ENCODE peak calls at places on chromosomes 5 and 9, in eight cellular contexts. W, Q, I, N, R, Y, Z and C are unnamed samples.

GRCh38 chr9:86349271-86349670 is 4.9 kb downstream of the TUT7 start:
- DNase-seq in I (no peak), Z (no peak), Y (no peak), Q (peak), R (no peak), W (no peak), N (no peak), C (no peak)

GRCh38 chr9:137760426-137760825 is 117.2 kb upstream of the CACNA1B start:
- DNase-seq in R (no peak), Y (peak), I (no peak), Q (peak), N (no peak), W (no peak), Z (no peak), C (no peak)

GRCh38 chr5:14326035-14326909 is 183.1 kb downstream of the TRIO start:
- DNase-seq in Z (no peak), N (no peak), I (peak), Q (no peak), W (no peak), R (no peak), Y (no peak), C (no peak)

GRCh38 chr5:135493406-135494180 is 41.4 kb upstream of the TIFAB start:
- DNase-seq in Q (peak), I (no peak), R (peak), N (peak), W (no peak), Z (peak), Y (peak), C (no peak)

GRCh38 chr5:77420940-77421339 is 71.2 kb downstream of the WDR41 start:
- DNase-seq in W (no peak), R (no peak), Z (no peak), N (no peak), Q (no peak), I (no peak), Y (no peak), C (no peak)

GRCh38 chr5:77844408-77845272 is 68.5 kb upstream of the TBCA start:
- DNase-seq in Q (no peak), N (peak), R (no peak), Z (no peak), Y (no peak), I (no peak), W (no peak), C (no peak)

GRCh38 chr9:78366827-78367226 is 69.9 kb downstream of the PSAT1 start:
- DNase-seq in Z (no peak), W (no peak), Y (no peak), R (no peak), N (no peak), I (no peak), Q (no peak), C (no peak)

GRCh38 chr9:82475584-82476328 is 487.2 kb downstream of the SPATA31D1 start:
- DNase-seq in N (no peak), W (no peak), R (no peak), Z (no peak), Q (no peak), I (no peak), Y (no peak), C (no peak)

GRCh38 chr5:20420991-20421595 is 433.1 kb upstream of the CDH18 start:
- DNase-seq in Q (no peak), W (no peak), R (no peak), Z (no peak), I (no peak), Y (no peak), N (no peak), C (no peak)

GRCh38 chr5:16536246-16536645 is 70.6 kb upstream of the ZNF622 start:
- DNase-seq in Z (no peak), Q (peak), I (no peak), R (no peak), N (no peak), Y (peak), W (no peak), C (no peak)

GRCh38 chr5:92508271-92508670 is 1072.7 kb downstream of the NR2F1-AS1 start:
- DNase-seq in N (no peak), Z (no peak), R (no peak), Y (no peak), Q (no peak), W (no peak), I (no peak), C (no peak)

GRCh38 chr9:28808042-28808441 is 1234.8 kb upstream of the C9orf72 start:
- DNase-seq in R (no peak), N (peak), Y (no peak), W (no peak), I (no peak), Q (no peak), Z (no peak), C (no peak)

GRCh38 chr5:56211298-56211865 is 21.7 kb downstream of the ANKRD55 start:
- DNase-seq in I (no peak), Q (peak), N (peak), W (no peak), Y (peak), R (peak), Z (no peak), C (no peak)

GRCh38 chr5:1971944-1972343 is 89.2 kb upstream of the IRX4 start:
- DNase-seq in N (no peak), R (no peak), I (no peak), Q (no peak), W (no peak), Z (no peak), Y (no peak), C (no peak)

GRCh38 chr9:755454-756381 is 85.8 kb upstream of the DMRT1 start:
- DNase-seq in R (peak), I (no peak), Y (peak), W (no peak), Z (peak), Q (peak), N (peak), C (no peak)

GRCh38 chr9:88745281-88746001 is 210.5 kb downstream of the NXNL2 start:
- DNase-seq in Q (peak), Z (no peak), W (no peak), R (peak), Y (no peak), I (no peak), N (peak), C (no peak)

GRCh38 chr9:134564431-134565170 is 77.0 kb upstream of the COL5A1 start:
- DNase-seq in I (no peak), W (no peak), N (peak), Z (peak), R (peak), Y (peak), Q (peak), C (no peak)

DNA sequence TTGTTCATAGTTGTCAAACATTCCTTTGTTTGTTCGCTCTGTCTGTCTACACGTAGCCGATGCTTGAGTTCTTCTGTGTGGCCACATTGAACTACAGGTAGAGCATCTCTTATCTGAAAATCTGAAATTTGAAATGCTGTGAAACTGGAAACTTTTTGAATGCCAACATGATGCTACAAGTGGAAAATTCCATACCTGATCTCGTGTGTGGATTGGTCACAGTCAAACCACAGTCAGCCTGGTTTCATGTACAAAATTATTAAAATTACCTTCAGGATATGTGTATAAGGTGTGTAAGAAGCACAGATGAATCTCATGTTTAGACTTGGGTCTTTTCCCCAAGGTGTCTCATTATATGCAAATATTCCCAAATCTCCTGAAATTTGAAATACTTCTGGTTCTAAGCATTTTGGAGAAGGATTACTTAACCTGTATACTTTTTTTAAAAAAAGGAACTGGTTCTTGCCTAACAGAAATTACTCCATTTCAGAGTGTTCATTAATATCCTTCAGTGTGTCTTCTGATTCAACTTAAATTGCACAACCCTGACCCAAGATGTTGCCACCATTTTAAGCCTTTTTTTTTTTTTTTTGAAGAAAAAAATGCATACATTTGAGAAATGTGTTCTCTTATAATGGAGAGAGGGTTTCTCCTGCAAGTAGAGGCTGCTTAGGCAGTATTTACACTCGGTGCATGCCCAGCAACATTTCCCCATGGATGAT is 254.3 kb downstream of the MAST4 start:
- DNase-seq in Z (no peak), Y (no peak), I (no peak), R (no peak), N (peak), W (no peak), Q (peak), C (no peak)
- H3K4me3 ChIP-seq in Z (no peak), Y (no peak), I (no peak), R (no peak), N (no peak), W (no peak), Q (no peak), C (no peak)

DNA sequence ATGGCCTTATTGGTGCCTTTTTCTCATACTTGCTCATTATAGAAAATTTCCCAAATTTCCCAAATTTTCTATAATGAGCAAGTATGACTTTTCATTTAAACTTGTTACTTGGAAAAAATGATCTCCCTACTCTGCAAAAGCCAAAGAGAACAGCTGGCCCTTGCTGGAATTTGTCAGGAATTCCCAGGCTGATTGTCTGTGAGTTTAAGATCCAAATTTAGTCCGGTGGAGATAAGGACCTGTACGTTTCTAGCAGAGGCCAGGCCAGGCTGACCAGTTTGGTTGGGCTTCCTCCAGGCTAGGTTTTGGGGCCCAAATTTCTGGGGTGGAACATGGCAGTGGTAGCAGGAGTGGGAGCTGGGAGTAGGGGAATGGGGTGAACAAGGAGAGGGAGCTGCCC is 51.9 kb downstream of the NEURL1B start:
- DNase-seq in Y (no peak), N (peak), I (no peak), W (no peak), Z (no peak), Q (peak), R (no peak), C (no peak)
- H3K4me3 ChIP-seq in Y (no peak), N (no peak), I (no peak), W (no peak), Z (no peak), Q (no peak), R (no peak), C (no peak)

GRCh38 chr5:158820891-158821290 is 278.8 kb downstream of the EBF1 start:
- DNase-seq in Q (no peak), W (no peak), N (no peak), Y (no peak), I (no peak), R (no peak), Z (no peak), C (no peak)

GRCh38 chr5:158819095-158819494 is 280.6 kb downstream of the EBF1 start:
- DNase-seq in Y (no peak), N (no peak), W (no peak), R (no peak), Z (no peak), Q (no peak), I (no peak), C (no peak)

GRCh38 chr5:158821321-158821720 is 278.4 kb downstream of the EBF1 start:
- DNase-seq in R (no peak), Z (no peak), Y (no peak), W (no peak), I (no peak), N (no peak), Q (no peak), C (no peak)

GRCh38 chr5:158822099-158822498 is 277.6 kb downstream of the EBF1 start:
- DNase-seq in R (no peak), Q (no peak), W (no peak), Z (no peak), N (no peak), Y (no peak), I (no peak), C (no peak)

GRCh38 chr5:158819840-158820620 is 279.7 kb downstream of the EBF1 start:
- DNase-seq in N (peak), Q (peak), I (no peak), W (no peak), Y (peak), R (no peak), Z (no peak), C (no peak)
- H3K4me3 ChIP-seq in N (no peak), Q (no peak), I (no peak), W (no peak), Y (no peak), R (no peak), Z (no peak), C (no peak)

GRCh38 chr9:92962303-92962649 is 15.0 kb downstream of the FGD3 start:
- DNase-seq in I (no peak), Q (no peak), W (peak), R (no peak), Y (no peak), N (no peak), Z (no peak), C (no peak)

GRCh38 chr9:92964607-92964975 is 17.3 kb downstream of the FGD3 start:
- DNase-seq in N (no peak), Z (no peak), I (no peak), R (no peak), Y (no peak), W (peak), Q (no peak), C (no peak)

GRCh38 chr9:92963831-92964606 is 16.7 kb downstream of the FGD3 start:
- DNase-seq in Y (no peak), I (no peak), Q (no peak), N (no peak), W (peak), R (no peak), Z (no peak), C (peak)

GRCh38 chr9:92961627-92962302 is 14.4 kb downstream of the FGD3 start:
- DNase-seq in Z (no peak), Y (no peak), W (peak), R (no peak), Q (no peak), N (no peak), I (no peak), C (no peak)

DNA sequence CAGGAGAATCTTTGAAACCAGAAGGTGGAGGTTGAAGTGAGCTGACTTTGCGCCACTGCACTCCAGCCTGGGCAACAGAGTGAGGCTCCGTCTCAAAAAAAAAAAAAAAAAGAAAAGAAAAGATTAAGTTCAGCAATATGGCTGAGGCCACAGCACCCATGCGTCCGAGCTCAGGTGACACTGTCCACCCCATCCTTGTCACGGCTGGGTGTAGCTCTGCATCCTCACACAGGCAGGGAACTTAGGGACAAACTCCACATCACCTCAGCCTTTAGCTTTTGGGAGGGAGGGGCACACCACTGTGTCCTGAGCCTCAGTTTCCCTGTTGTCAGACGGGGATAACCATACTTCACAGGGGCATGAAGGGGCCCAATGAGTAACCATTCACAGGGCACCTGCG is 15.5 kb downstream of the FGD3 start:
- DNase-seq in R (no peak), Y (no peak), W (peak), Q (no peak), I (no peak), N (no peak), Z (no peak), C (no peak)
- H3K4me3 ChIP-seq in R (no peak), Y (no peak), W (no peak), Q (no peak), I (no peak), N (no peak), Z (no peak), C (no peak)

DNA sequence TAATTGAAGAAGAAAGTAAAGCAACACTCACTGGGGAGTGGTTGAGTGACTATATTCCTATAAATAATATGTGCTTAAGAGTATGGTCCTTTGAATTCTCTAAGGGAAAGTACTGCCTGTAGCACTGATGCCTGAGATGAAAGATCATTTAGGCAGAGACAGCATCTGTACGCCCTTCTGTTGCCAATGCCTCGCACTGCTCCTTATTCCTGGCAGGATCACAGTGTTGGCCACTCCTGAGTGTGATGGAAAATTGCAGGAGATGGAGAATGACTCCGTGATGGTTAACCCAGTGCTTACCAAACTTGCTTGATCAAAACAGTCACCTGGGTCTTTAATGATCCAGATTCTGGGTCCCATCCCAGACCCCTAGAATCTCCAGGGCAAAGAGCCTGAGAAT is 182.1 kb upstream of the MPDZ start:
- DNase-seq in Y (no peak), N (no peak), Q (no peak), R (no peak), I (no peak), W (no peak), Z (no peak), C (no peak)
- H3K4me3 ChIP-seq in Y (no peak), N (no peak), Q (no peak), R (no peak), I (no peak), W (no peak), Z (no peak), C (no peak)

GRCh38 chr5:115377468-115378217 is 81.2 kb upstream of the CCDC112 start:
- DNase-seq in Z (no peak), R (peak), Y (peak), W (no peak), I (no peak), Q (peak), N (peak), C (no peak)
- H3K4me3 ChIP-seq in Z (no peak), R (no peak), Y (no peak), W (no peak), I (no peak), Q (peak), N (no peak), C (no peak)